ENCODE peak calls at places on chromosome 21, in nine cellular contexts. One of them, this sample, is unnamed.

GRCh38 chr21:42460391-42461184 is 35.4 kb downstream of the RSPH1 start:
- DNase-seq in cardiac muscle cell: no peak
- DNase-seq in amniotic stem cell: no peak
- DNase-seq in T-helper 9 cell: peak
- DNase-seq in T follicular helper cell: peak
- DNase-seq in OCI-M1: no peak
- DNase-seq in EH: no peak
- DNase-seq in activated T-cell treated with anti-CD3 and anti-CD28 coated beads, Interleukin-2, amount 50 U/mL, for 72 hours: peak
- DNase-seq in AG08395: no peak
- DNase-seq in this sample: peak

GRCh38 chr21:30234643-30235042 is 18.7 kb upstream of the CLDN8 start:
- DNase-seq in cardiac muscle cell: no peak
- DNase-seq in amniotic stem cell: no peak
- DNase-seq in T-helper 9 cell: no peak
- DNase-seq in T follicular helper cell: no peak
- DNase-seq in OCI-M1: no peak
- DNase-seq in EH: no peak
- DNase-seq in activated T-cell treated with anti-CD3 and anti-CD28 coated beads, Interleukin-2, amount 50 U/mL, for 72 hours: no peak
- DNase-seq in AG08395: no peak
- DNase-seq in this sample: no peak

GRCh38 chr21:35291963-35292627 is 243.0 kb upstream of the RUNX1 start:
- DNase-seq in cardiac muscle cell: no peak
- DNase-seq in amniotic stem cell: no peak
- DNase-seq in T-helper 9 cell: no peak
- DNase-seq in T follicular helper cell: no peak
- DNase-seq in OCI-M1: no peak
- DNase-seq in EH: peak
- DNase-seq in activated T-cell treated with anti-CD3 and anti-CD28 coated beads, Interleukin-2, amount 50 U/mL, for 72 hours: no peak
- DNase-seq in AG08395: no peak
- DNase-seq in this sample: no peak

GRCh38 chr21:44949161-44950015 is 9.6 kb downstream of the SLX9 start:
- DNase-seq in cardiac muscle cell: peak
- DNase-seq in amniotic stem cell: peak
- DNase-seq in T-helper 9 cell: peak
- DNase-seq in T follicular helper cell: peak
- DNase-seq in OCI-M1: peak
- DNase-seq in EH: peak
- DNase-seq in activated T-cell treated with anti-CD3 and anti-CD28 coated beads, Interleukin-2, amount 50 U/mL, for 72 hours: peak
- DNase-seq in AG08395: peak
- DNase-seq in this sample: peak

GRCh38 chr21:42089093-42089631 is 18.0 kb downstream of the UMODL1 start:
- DNase-seq in cardiac muscle cell: no peak
- DNase-seq in amniotic stem cell: no peak
- DNase-seq in T-helper 9 cell: no peak
- DNase-seq in T follicular helper cell: peak
- DNase-seq in OCI-M1: no peak
- DNase-seq in EH: no peak
- DNase-seq in activated T-cell treated with anti-CD3 and anti-CD28 coated beads, Interleukin-2, amount 50 U/mL, for 72 hours: peak
- DNase-seq in AG08395: peak
- DNase-seq in this sample: no peak

GRCh38 chr21:30434033-30434631 is 4.1 kb downstream of the KRTAP13-4 start:
- DNase-seq in cardiac muscle cell: peak
- DNase-seq in amniotic stem cell: no peak
- DNase-seq in T-helper 9 cell: no peak
- DNase-seq in T follicular helper cell: no peak
- DNase-seq in OCI-M1: peak
- DNase-seq in EH: no peak
- DNase-seq in activated T-cell treated with anti-CD3 and anti-CD28 coated beads, Interleukin-2, amount 50 U/mL, for 72 hours: peak
- DNase-seq in AG08395: peak
- DNase-seq in this sample: peak

GRCh38 chr21:40381111-40381510 is 465.8 kb downstream of the DSCAM start:
- DNase-seq in cardiac muscle cell: no peak
- DNase-seq in amniotic stem cell: no peak
- DNase-seq in T-helper 9 cell: no peak
- DNase-seq in T follicular helper cell: no peak
- DNase-seq in OCI-M1: no peak
- DNase-seq in EH: no peak
- DNase-seq in activated T-cell treated with anti-CD3 and anti-CD28 coated beads, Interleukin-2, amount 50 U/mL, for 72 hours: no peak
- DNase-seq in AG08395: no peak
- DNase-seq in this sample: no peak

GRCh38 chr21:30189763-30190162 is 23.2 kb upstream of the CLDN17 start:
- DNase-seq in cardiac muscle cell: no peak
- DNase-seq in amniotic stem cell: no peak
- DNase-seq in T-helper 9 cell: no peak
- DNase-seq in T follicular helper cell: no peak
- DNase-seq in OCI-M1: no peak
- DNase-seq in EH: no peak
- DNase-seq in activated T-cell treated with anti-CD3 and anti-CD28 coated beads, Interleukin-2, amount 50 U/mL, for 72 hours: no peak
- DNase-seq in AG08395: no peak
- DNase-seq in this sample: no peak

GRCh38 chr21:39161064-39161463 is 22.2 kb downstream of the PSMG1 start:
- DNase-seq in cardiac muscle cell: no peak
- DNase-seq in amniotic stem cell: no peak
- DNase-seq in T-helper 9 cell: no peak
- DNase-seq in T follicular helper cell: no peak
- DNase-seq in OCI-M1: peak
- DNase-seq in EH: no peak
- DNase-seq in activated T-cell treated with anti-CD3 and anti-CD28 coated beads, Interleukin-2, amount 50 U/mL, for 72 hours: no peak
- DNase-seq in AG08395: no peak
- DNase-seq in this sample: no peak

This sample was measured in neural progenitor cell.